ENCODE peak calls at places on chromosomes 5 and 9, in ten cellular contexts. Q is brain microvascular endothelial cell; E is MM.1S; G is MCF 10A; B is H54; N is dermis blood vessel endothelial cell; M is effector CD8-positive, alpha-beta T cell; W is NCI-H1417; D is GM18507; L is head of caudate nucleus. P is an unnamed sample.

GRCh38 chr9:134252084-134252830 is 74.0 kb upstream of the RXRA start:
- DNase-seq in Q (no peak), E (no peak), G (no peak), B (no peak), N (no peak), M (no peak), W (no peak), D (no peak), L (no peak), P (no peak)

GRCh38 chr9:121269030-121269887 is 1.3 kb downstream of the GSN start:
- DNase-seq in Q (no peak), E (no peak), G (no peak), B (no peak), N (peak; percentile 31), M (no peak), W (no peak), D (no peak), L (peak; percentile 23), P (no peak)

GRCh38 chr5:164799391-164799790 is 1294.0 kb downstream of the MAT2B start:
- DNase-seq in Q (no peak), E (peak; percentile 48), G (no peak), B (no peak), N (no peak), M (no peak), W (no peak), D (no peak), L (no peak), P (no peak)

GRCh38 chr5:1211701-1212100 is 10.3 kb downstream of the SLC6A19 start:
- DNase-seq in Q (no peak), E (no peak), G (no peak), B (no peak), N (no peak), M (no peak), W (no peak), D (no peak), L (no peak), P (no peak)

GRCh38 chr9:38119570-38119969 is 50.5 kb upstream of the SHB start:
- DNase-seq in Q (no peak), E (no peak), G (no peak), B (no peak), N (no peak), M (no peak), W (no peak), D (no peak), L (no peak), P (no peak)

GRCh38 chr5:757931-758697 is 26.4 kb downstream of the ZDHHC11B start:
- DNase-seq in Q (no peak), E (no peak), G (no peak), B (peak; percentile 4), N (no peak), M (no peak), W (no peak), D (no peak), L (peak; percentile 11), P (no peak)

GRCh38 chr9:98031935-98032334 is 24.6 kb upstream of the NANS start:
- DNase-seq in Q (peak; percentile 72), E (no peak), G (no peak), B (no peak), N (no peak), M (no peak), W (no peak), D (no peak), L (no peak), P (no peak)

GRCh38 chr5:18797241-18797640 is 1163.0 kb downstream of the TAF11L14 start:
- DNase-seq in Q (no peak), E (no peak), G (no peak), B (no peak), N (no peak), M (no peak), W (no peak), D (no peak), L (no peak), P (no peak)

GRCh38 chr9:107283621-107284616 is 840 bp downstream of the RAD23B start:
- DNase-seq in Q (peak; percentile 37), E (peak; percentile 86), G (peak; percentile 91), B (peak; percentile 71), N (peak; percentile 71), M (peak; percentile 37), W (peak; percentile 72), D (peak; percentile 26), L (peak; percentile 32), P (no peak)

GRCh38 chr5:112064956-112065355 is 308.0 kb upstream of the NREP start:
- DNase-seq in Q (no peak), E (no peak), G (no peak), B (no peak), N (no peak), M (no peak), W (no peak), D (no peak), L (no peak), P (no peak)

GRCh38 chr5:33690736-33691135 is 201.1 kb downstream of the ADAMTS12 start:
- DNase-seq in Q (peak; percentile 90), E (no peak), G (no peak), B (peak; percentile 10), N (no peak), M (no peak), W (no peak), D (no peak), L (no peak), P (no peak)

GRCh38 chr9:3288686-3289085 is 237.1 kb downstream of the RFX3 start:
- DNase-seq in Q (no peak), E (no peak), G (no peak), B (no peak), N (no peak), M (no peak), W (no peak), D (no peak), L (no peak), P (peak; percentile 12)

GRCh38 chr9:79390077-79390673 is 181.6 kb upstream of the TLE4 start:
- DNase-seq in Q (no peak), E (no peak), G (peak; percentile 14), B (no peak), N (no peak), M (no peak), W (no peak), D (no peak), L (no peak), P (no peak)

GRCh38 chr9:21788752-21789151 is 13.7 kb upstream of the MTAP start:
- DNase-seq in Q (no peak), E (peak; percentile 69), G (no peak), B (no peak), N (no peak), M (no peak), W (no peak), D (no peak), L (no peak), P (no peak)

GRCh38 chr5:112957970-112958773 is 18.4 kb upstream of the DCP2 start:
- DNase-seq in Q (peak; percentile 97), E (no peak), G (peak; percentile 98), B (peak; percentile 87), N (peak; percentile 92), M (no peak), W (no peak), D (no peak), L (no peak), P (no peak)

GRCh38 chr5:55993013-55993412 is 1.8 kb downstream of the IL6ST start:
- DNase-seq in Q (no peak), E (peak; percentile 41), G (peak; percentile 23), B (no peak), N (peak; percentile 42), M (no peak), W (no peak), D (no peak), L (no peak), P (no peak)

GRCh38 chr9:83537331-83538171 is 650 bp downstream of the FRMD3 start:
- DNase-seq in Q (no peak), E (no peak), G (no peak), B (no peak), N (peak; percentile 6), M (no peak), W (no peak), D (no peak), L (no peak), P (no peak)

GRCh38 chr5:54909126-54909525 is 76.3 kb downstream of the ESM1 start:
- DNase-seq in Q (no peak), E (no peak), G (no peak), B (no peak), N (no peak), M (no peak), W (no peak), D (no peak), L (no peak), P (no peak)

GRCh38 chr9:128920381-128921058 is at the start of gene PHYHD1:
- DNase-seq in Q (no peak), E (no peak), G (peak; percentile 86), B (peak; percentile 72), N (no peak), M (no peak), W (no peak), D (no peak), L (peak; percentile 80), P (no peak)

GRCh38 chr5:14447958-14448881 is 133.4 kb upstream of the OTULINL start:
- DNase-seq in Q (peak; percentile 51), E (no peak), G (no peak), B (no peak), N (peak; percentile 53), M (no peak), W (no peak), D (peak; percentile 7), L (no peak), P (no peak)

GRCh38 chr9:84293001-84293798 is 47.4 kb downstream of the SLC28A3 start:
- DNase-seq in Q (no peak), E (peak; percentile 33), G (no peak), B (no peak), N (no peak), M (no peak), W (no peak), D (peak; percentile 23), L (no peak), P (peak; percentile 30)

GRCh38 chr5:10140195-10140973 is 109.3 kb downstream of the ATPSCKMT start:
- DNase-seq in Q (no peak), E (no peak), G (peak; percentile 41), B (peak; percentile 65), N (peak; percentile 11), M (no peak), W (no peak), D (no peak), L (no peak), P (no peak)

GRCh38 chr5:19322716-19323485 is 665.1 kb downstream of the CDH18 start:
- DNase-seq in Q (no peak), E (peak; percentile 14), G (peak; percentile 88), B (peak; percentile 17), N (no peak), M (no peak), W (no peak), D (no peak), L (no peak), P (no peak)

GRCh38 chr5:97499605-97500004 is 316.6 kb upstream of the RIOK2 start:
- DNase-seq in Q (no peak), E (no peak), G (no peak), B (no peak), N (no peak), M (no peak), W (no peak), D (no peak), L (no peak), P (no peak)

GRCh38 chr9:131096490-131097258 is at the start of gene AIF1L:
- DNase-seq in Q (no peak), E (no peak), G (peak; percentile 47), B (no peak), N (peak; percentile 20), M (no peak), W (peak; percentile 54), D (no peak), L (peak; percentile 32), P (no peak)

GRCh38 chr5:122182491-122182921 is 53.2 kb downstream of the ZNF474 start:
- DNase-seq in Q (peak; percentile 89), E (no peak), G (peak; percentile 96), B (no peak), N (peak; percentile 81), M (no peak), W (no peak), D (no peak), L (peak; percentile 13), P (no peak)

GRCh38 chr5:5025774-5026406 is 114.2 kb upstream of the ADAMTS16 start:
- DNase-seq in Q (no peak), E (peak; percentile 69), G (peak; percentile 9), B (peak; percentile 42), N (no peak), M (no peak), W (peak; percentile 70), D (no peak), L (no peak), P (no peak)

GRCh38 chr5:106875591-106876297 is 795.0 kb downstream of the EFNA5 start:
- DNase-seq in Q (no peak), E (peak; percentile 81), G (peak; percentile 81), B (peak; percentile 4), N (peak; percentile 68), M (no peak), W (no peak), D (no peak), L (no peak), P (peak; percentile 34)